ENCODE peak calls at places on chromosomes 6 and 20, in six cellular contexts. A is suprapubic skin, P is stomach, C is tibial nerve, H is H1, Z is transverse colon. E is an unnamed sample.

GRCh38 chr20:346640-347316 is at the start of gene NRSN2:
- DNase-seq in A (no peak), P (peak), C (no peak), H (no peak), Z (peak), E (peak)

GRCh38 chr6:113371106-113371505 is 486.0 kb upstream of the MARCKS start:
- DNase-seq in A (no peak), P (no peak), C (no peak), H (no peak), Z (no peak), E (no peak)

GRCh38 chr6:12440981-12441380 is 150.8 kb downstream of the EDN1 start:
- DNase-seq in A (no peak), P (no peak), C (no peak), H (no peak), Z (no peak), E (no peak)

GRCh38 chr6:159969204-159969912 is 476 bp downstream of the IGF2R start:
- DNase-seq in A (no peak), P (peak), C (no peak), H (no peak), Z (peak), E (peak)

GRCh38 chr20:39630215-39630614 is 668.1 kb downstream of the DHX35 start:
- DNase-seq in A (no peak), P (no peak), C (no peak), H (no peak), Z (no peak), E (no peak)

GRCh38 chr6:25472314-25472713 is 179.7 kb upstream of the SCGN start:
- DNase-seq in A (no peak), P (no peak), C (no peak), H (no peak), Z (no peak), E (no peak)

GRCh38 chr6:14559754-14560527 is 442.4 kb downstream of the CD83 start:
- DNase-seq in A (no peak), P (no peak), C (no peak), H (no peak), Z (no peak), E (no peak)

GRCh38 chr6:154428892-154429291 is 72.3 kb upstream of the IPCEF1 start:
- DNase-seq in A (no peak), P (no peak), C (no peak), H (no peak), Z (no peak), E (no peak)

GRCh38 chr6:90329397-90330077 is 32.9 kb upstream of the BACH2 start:
- DNase-seq in A (no peak), P (no peak), C (no peak), H (no peak), Z (no peak), E (no peak)

GRCh38 chr6:142222022-142222421 is 75.0 kb downstream of the VTA1 start:
- DNase-seq in A (no peak), P (no peak), C (no peak), H (no peak), Z (no peak), E (no peak)

GRCh38 chr6:125823180-125823579 is 32.4 kb downstream of the NCOA7 start:
- DNase-seq in A (no peak), P (no peak), C (no peak), H (no peak), Z (no peak), E (no peak)

GRCh38 chr6:13660893-13661292 is 45.8 kb downstream of the NOL7 start:
- DNase-seq in A (no peak), P (no peak), C (no peak), H (no peak), Z (no peak), E (no peak)

GRCh38 chr6:95280690-95281273 is 296.6 kb upstream of the MANEA start:
- DNase-seq in A (no peak), P (no peak), C (peak), H (no peak), Z (no peak), E (no peak)

GRCh38 chr20:10812738-10813327 is 139.0 kb upstream of the JAG1 start:
- DNase-seq in A (no peak), P (no peak), C (no peak), H (no peak), Z (no peak), E (no peak)

GRCh38 chr6:11058406-11058805 is 14.3 kb upstream of the ELOVL2 start:
- DNase-seq in A (no peak), P (no peak), C (no peak), H (no peak), Z (no peak), E (no peak)

GRCh38 chr6:139325003-139325600 is 33.3 kb upstream of the TXLNB start:
- DNase-seq in A (no peak), P (no peak), C (no peak), H (no peak), Z (no peak), E (no peak)
- TF ChIP-seq EP300 in A (no peak), P (no peak), C (peak), H (no peak), Z (no peak), E (no peak)

GRCh38 chr6:75778757-75779156 is 29.7 kb downstream of the MYO6 start:
- DNase-seq in A (no peak), P (no peak), C (no peak), H (no peak), Z (no peak), E (no peak)

GRCh38 chr6:75770844-75771243 is 21.8 kb downstream of the MYO6 start:
- DNase-seq in A (no peak), P (no peak), C (no peak), H (no peak), Z (no peak), E (no peak)

GRCh38 chr6:75775219-75775618 is 26.2 kb downstream of the MYO6 start:
- DNase-seq in A (no peak), P (no peak), C (no peak), H (no peak), Z (no peak), E (no peak)

DNA sequence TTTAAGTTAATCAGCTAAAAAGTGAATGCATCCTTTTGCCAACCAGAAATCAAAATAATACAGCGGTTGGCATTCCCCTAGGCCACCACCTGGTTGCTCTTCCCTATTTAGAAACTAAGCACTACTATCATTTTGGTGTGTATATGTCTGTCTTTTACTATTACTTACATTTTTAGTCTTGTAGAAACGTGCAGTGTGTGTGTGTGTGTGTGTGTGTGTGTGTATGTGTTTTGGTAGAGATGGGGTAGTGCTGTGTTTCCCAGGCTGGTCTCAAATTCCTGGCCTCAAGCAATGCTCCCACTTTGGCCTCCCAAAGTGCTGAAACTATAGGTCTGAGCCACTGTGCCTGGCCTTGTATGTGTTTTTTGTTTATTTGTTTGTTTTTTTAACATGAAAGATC is 27.4 kb downstream of the MYO6 start:
- DNase-seq in A (no peak), P (no peak), C (no peak), H (no peak), Z (no peak), E (no peak)
- H3K27ac ChIP-seq in A (no peak), P (no peak), C (no peak), H (no peak), Z (no peak), E (no peak)

GRCh38 chr20:12047838-12048432 is 130.2 kb downstream of the BTBD3 start:
- DNase-seq in A (peak), P (no peak), C (no peak), H (no peak), Z (no peak), E (no peak)

GRCh38 chr20:12053348-12053747 is 135.7 kb downstream of the BTBD3 start:
- DNase-seq in A (no peak), P (no peak), C (no peak), H (no peak), Z (no peak), E (no peak)

GRCh38 chr20:12044969-12045368 is 127.3 kb downstream of the BTBD3 start:
- DNase-seq in A (no peak), P (no peak), C (no peak), H (no peak), Z (no peak), E (no peak)

GRCh38 chr20:12051206-12052163 is 133.8 kb downstream of the BTBD3 start:
- DNase-seq in A (no peak), P (no peak), C (no peak), H (no peak), Z (no peak), E (no peak)

DNA sequence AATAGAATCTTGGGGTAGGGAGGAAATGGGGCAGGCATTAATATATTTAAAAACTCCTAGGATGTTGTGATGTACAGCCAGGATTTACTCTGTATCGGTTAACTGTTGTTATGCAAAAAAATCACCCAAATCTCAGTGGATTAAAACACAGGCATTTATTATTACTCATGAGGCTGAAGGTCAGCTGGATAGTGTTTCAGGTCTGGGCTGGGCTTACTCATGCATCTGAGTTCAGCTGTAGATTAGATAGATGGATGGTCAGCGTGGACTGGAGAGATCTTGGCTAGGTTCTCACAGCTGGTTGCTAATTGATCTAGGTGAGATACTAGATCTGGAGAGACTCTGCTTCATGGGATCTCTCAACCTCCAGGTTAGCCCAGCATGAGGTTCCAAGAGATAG is 131.4 kb downstream of the BTBD3 start:
- DNase-seq in A (peak), P (no peak), C (no peak), H (no peak), Z (no peak), E (no peak)
- TF ChIP-seq CTCF in A (no peak), P (no peak), C (no peak), H (no peak), Z (no peak), E (no peak)

GRCh38 chr6:135180458-135181332 is at the start of gene MYB:
- DNase-seq in A (peak), P (peak), C (no peak), H (no peak), Z (peak), E (peak)
- TF ChIP-seq EP300 in A (no peak), P (no peak), C (no peak), H (no peak), Z (no peak), E (no peak)

DNA sequence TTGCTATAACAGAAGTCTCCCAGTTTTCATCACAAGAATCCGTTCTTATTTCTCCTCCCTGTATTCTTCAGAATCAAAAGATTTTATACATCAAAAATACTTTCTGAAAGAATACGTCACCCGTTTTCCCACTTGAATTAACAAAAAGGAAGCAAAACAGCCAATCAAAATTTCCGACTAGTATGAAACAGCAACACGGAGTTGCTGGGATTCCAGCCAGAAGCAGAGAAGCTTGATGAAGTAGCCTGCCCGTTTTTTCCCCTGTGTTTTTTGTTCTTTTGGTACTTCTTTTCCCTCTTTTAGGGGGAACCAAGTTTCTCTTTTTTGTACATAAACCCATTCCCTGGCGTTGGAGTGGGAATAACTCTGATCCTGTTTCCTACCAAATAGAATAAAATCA is 14.6 kb downstream of the TXLNB start:
- DNase-seq in A (no peak), P (no peak), C (no peak), H (no peak), Z (no peak), E (no peak)
- H3K27ac ChIP-seq in A (no peak), P (no peak), C (peak), H (no peak), Z (no peak), E (no peak)

GRCh38 chr6:169521825-169522224 is 180.0 kb downstream of the WDR27 start:
- DNase-seq in A (no peak), P (no peak), C (no peak), H (no peak), Z (no peak), E (no peak)

GRCh38 chr6:169520104-169520503 is 181.7 kb downstream of the WDR27 start:
- DNase-seq in A (no peak), P (no peak), C (no peak), H (no peak), Z (no peak), E (no peak)
- TF ChIP-seq CTCF in A (no peak), P (peak), C (no peak), H (no peak), Z (peak), E (no peak)

GRCh38 chr6:46054531-46054930 is 38.9 kb upstream of the CLIC5 start:
- DNase-seq in A (no peak), P (no peak), C (no peak), H (no peak), Z (peak), E (no peak)
- TF ChIP-seq EP300 in A (no peak), P (no peak), C (no peak), H (no peak), Z (no peak), E (no peak)

DNA sequence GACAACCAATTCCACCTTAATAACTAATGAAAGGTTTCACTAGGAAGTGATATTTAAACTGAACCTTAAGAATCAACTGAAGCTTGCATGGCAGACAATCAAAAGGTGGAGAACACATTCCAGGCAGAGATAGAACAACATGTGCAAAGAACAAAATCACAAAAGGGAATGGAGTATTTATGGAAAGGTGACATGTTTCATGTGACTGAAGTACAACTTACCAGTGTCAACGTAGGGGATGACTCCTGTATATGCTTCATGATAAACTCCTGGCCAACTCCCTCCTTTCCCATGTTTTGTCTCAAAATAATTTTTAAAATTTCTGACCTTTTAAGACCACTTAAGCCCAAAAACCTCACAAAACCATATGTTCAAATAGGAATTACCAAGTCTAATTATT is 6.6 kb downstream of the PLN start:
- DNase-seq in A (no peak), P (no peak), C (no peak), H (no peak), Z (no peak), E (no peak)
- H3K27ac ChIP-seq in A (no peak), P (no peak), C (no peak), H (no peak), Z (no peak), E (no peak)

E was measured in ovary.